ENCODE peak calls at places on chromosome 1, in six cellular contexts. One of them, this sample, is unnamed.
A peak's percentile ranks its signal among the peaks of the same experiment; 100 is the strongest.

GRCh38 chr1:184972281-184973055 is 1.8 kb downstream of the NIBAN1 start:
- DNase-seq in activated CD4-positive, CD25-positive, alpha-beta regulatory T cell: no peak
- DNase-seq in CD4-positive, alpha-beta T cell: no peak
- DNase-seq in dorsolateral prefrontal cortex: no peak
- DNase-seq in stimulated activated CD8-positive, alpha-beta memory T cell treated with anti-CD3 and anti-CD28 coated beads, Interleukin-4, amount 100 ng/mL, for 1 hour: no peak
- DNase-seq in HEK293T: no peak
- DNase-seq in this sample: no peak

GRCh38 chr1:65792671-65793358 is at the start of gene PDE4B:
- DNase-seq in activated CD4-positive, CD25-positive, alpha-beta regulatory T cell: no peak
- DNase-seq in HEK293T: peak; percentile 76
- DNase-seq in stimulated activated CD8-positive, alpha-beta memory T cell treated with anti-CD3 and anti-CD28 coated beads, Interleukin-4, amount 100 ng/mL, for 1 hour: no peak
- DNase-seq in dorsolateral prefrontal cortex: peak; percentile 56
- DNase-seq in CD4-positive, alpha-beta T cell: no peak
- DNase-seq in this sample: no peak

GRCh38 chr1:203992440-203992839 is 80.5 kb upstream of the SOX13 start:
- DNase-seq in stimulated activated CD8-positive, alpha-beta memory T cell treated with anti-CD3 and anti-CD28 coated beads, Interleukin-4, amount 100 ng/mL, for 1 hour: no peak
- DNase-seq in CD4-positive, alpha-beta T cell: no peak
- DNase-seq in dorsolateral prefrontal cortex: no peak
- DNase-seq in HEK293T: no peak
- DNase-seq in activated CD4-positive, CD25-positive, alpha-beta regulatory T cell: no peak
- DNase-seq in this sample: no peak

GRCh38 chr1:114668784-114669561 is 876 bp downstream of the DENND2C start:
- DNase-seq in HEK293T: peak; percentile 19
- DNase-seq in stimulated activated CD8-positive, alpha-beta memory T cell treated with anti-CD3 and anti-CD28 coated beads, Interleukin-4, amount 100 ng/mL, for 1 hour: no peak
- DNase-seq in CD4-positive, alpha-beta T cell: no peak
- DNase-seq in activated CD4-positive, CD25-positive, alpha-beta regulatory T cell: no peak
- DNase-seq in dorsolateral prefrontal cortex: no peak
- DNase-seq in this sample: no peak

GRCh38 chr1:209384710-209385550 is 198.6 kb upstream of the CAMK1G start:
- DNase-seq in dorsolateral prefrontal cortex: no peak
- DNase-seq in activated CD4-positive, CD25-positive, alpha-beta regulatory T cell: no peak
- DNase-seq in CD4-positive, alpha-beta T cell: no peak
- DNase-seq in stimulated activated CD8-positive, alpha-beta memory T cell treated with anti-CD3 and anti-CD28 coated beads, Interleukin-4, amount 100 ng/mL, for 1 hour: no peak
- DNase-seq in HEK293T: no peak
- DNase-seq in this sample: no peak

GRCh38 chr1:241963722-241964121 is 6.2 kb downstream of the BECN2 start:
- DNase-seq in stimulated activated CD8-positive, alpha-beta memory T cell treated with anti-CD3 and anti-CD28 coated beads, Interleukin-4, amount 100 ng/mL, for 1 hour: no peak
- DNase-seq in dorsolateral prefrontal cortex: no peak
- DNase-seq in activated CD4-positive, CD25-positive, alpha-beta regulatory T cell: no peak
- DNase-seq in CD4-positive, alpha-beta T cell: no peak
- DNase-seq in HEK293T: no peak
- DNase-seq in this sample: no peak

GRCh38 chr1:155859881-155860841 is 794 bp downstream of the SYT11 start:
- DNase-seq in HEK293T: no peak
- DNase-seq in CD4-positive, alpha-beta T cell: peak; percentile 33
- DNase-seq in dorsolateral prefrontal cortex: peak; percentile 92
- DNase-seq in activated CD4-positive, CD25-positive, alpha-beta regulatory T cell: peak; percentile 4
- DNase-seq in stimulated activated CD8-positive, alpha-beta memory T cell treated with anti-CD3 and anti-CD28 coated beads, Interleukin-4, amount 100 ng/mL, for 1 hour: peak; percentile 6
- DNase-seq in this sample: peak; percentile 39

GRCh38 chr1:236514703-236515442 is 8.9 kb upstream of the LGALS8 start:
- DNase-seq in HEK293T: no peak
- DNase-seq in stimulated activated CD8-positive, alpha-beta memory T cell treated with anti-CD3 and anti-CD28 coated beads, Interleukin-4, amount 100 ng/mL, for 1 hour: no peak
- DNase-seq in CD4-positive, alpha-beta T cell: no peak
- DNase-seq in activated CD4-positive, CD25-positive, alpha-beta regulatory T cell: no peak
- DNase-seq in dorsolateral prefrontal cortex: no peak
- DNase-seq in this sample: no peak

GRCh38 chr1:224696891-224697765 is 81.0 kb downstream of the CNIH3 start:
- DNase-seq in activated CD4-positive, CD25-positive, alpha-beta regulatory T cell: no peak
- DNase-seq in dorsolateral prefrontal cortex: no peak
- DNase-seq in HEK293T: no peak
- DNase-seq in stimulated activated CD8-positive, alpha-beta memory T cell treated with anti-CD3 and anti-CD28 coated beads, Interleukin-4, amount 100 ng/mL, for 1 hour: no peak
- DNase-seq in CD4-positive, alpha-beta T cell: no peak
- DNase-seq in this sample: no peak

GRCh38 chr1:56551691-56552090 is 27.7 kb downstream of the PLPP3 start:
- DNase-seq in dorsolateral prefrontal cortex: no peak
- DNase-seq in stimulated activated CD8-positive, alpha-beta memory T cell treated with anti-CD3 and anti-CD28 coated beads, Interleukin-4, amount 100 ng/mL, for 1 hour: no peak
- DNase-seq in HEK293T: no peak
- DNase-seq in CD4-positive, alpha-beta T cell: no peak
- DNase-seq in activated CD4-positive, CD25-positive, alpha-beta regulatory T cell: no peak
- DNase-seq in this sample: no peak

GRCh38 chr1:167548059-167548932 is 5.3 kb downstream of the CREG1 start:
- DNase-seq in HEK293T: no peak
- DNase-seq in activated CD4-positive, CD25-positive, alpha-beta regulatory T cell: no peak
- DNase-seq in dorsolateral prefrontal cortex: no peak
- DNase-seq in CD4-positive, alpha-beta T cell: no peak
- DNase-seq in stimulated activated CD8-positive, alpha-beta memory T cell treated with anti-CD3 and anti-CD28 coated beads, Interleukin-4, amount 100 ng/mL, for 1 hour: no peak
- DNase-seq in this sample: no peak

GRCh38 chr1:214303538-214303937 is 22.6 kb downstream of the SMYD2 start:
- DNase-seq in activated CD4-positive, CD25-positive, alpha-beta regulatory T cell: no peak
- DNase-seq in stimulated activated CD8-positive, alpha-beta memory T cell treated with anti-CD3 and anti-CD28 coated beads, Interleukin-4, amount 100 ng/mL, for 1 hour: no peak
- DNase-seq in HEK293T: no peak
- DNase-seq in dorsolateral prefrontal cortex: peak; percentile 81
- DNase-seq in CD4-positive, alpha-beta T cell: no peak
- DNase-seq in this sample: no peak

GRCh38 chr1:3241236-3241550 is 172.2 kb downstream of the PRDM16 start:
- DNase-seq in dorsolateral prefrontal cortex: no peak
- DNase-seq in stimulated activated CD8-positive, alpha-beta memory T cell treated with anti-CD3 and anti-CD28 coated beads, Interleukin-4, amount 100 ng/mL, for 1 hour: no peak
- DNase-seq in activated CD4-positive, CD25-positive, alpha-beta regulatory T cell: no peak
- DNase-seq in HEK293T: no peak
- DNase-seq in CD4-positive, alpha-beta T cell: no peak
- DNase-seq in this sample: no peak

GRCh38 chr1:36653850-36654249 is 171.1 kb upstream of the CSF3R start:
- DNase-seq in CD4-positive, alpha-beta T cell: no peak
- DNase-seq in dorsolateral prefrontal cortex: peak; percentile 86
- DNase-seq in stimulated activated CD8-positive, alpha-beta memory T cell treated with anti-CD3 and anti-CD28 coated beads, Interleukin-4, amount 100 ng/mL, for 1 hour: no peak
- DNase-seq in activated CD4-positive, CD25-positive, alpha-beta regulatory T cell: no peak
- DNase-seq in HEK293T: no peak
- DNase-seq in this sample: no peak

GRCh38 chr1:203628997-203629508 is 2.4 kb downstream of the ATP2B4 start:
- DNase-seq in activated CD4-positive, CD25-positive, alpha-beta regulatory T cell: no peak
- DNase-seq in dorsolateral prefrontal cortex: no peak
- DNase-seq in stimulated activated CD8-positive, alpha-beta memory T cell treated with anti-CD3 and anti-CD28 coated beads, Interleukin-4, amount 100 ng/mL, for 1 hour: no peak
- DNase-seq in HEK293T: no peak
- DNase-seq in CD4-positive, alpha-beta T cell: peak; percentile 24
- DNase-seq in this sample: peak; percentile 10

GRCh38 chr1:237287876-237288517 is 246.0 kb downstream of the RYR2 start:
- DNase-seq in activated CD4-positive, CD25-positive, alpha-beta regulatory T cell: no peak
- DNase-seq in stimulated activated CD8-positive, alpha-beta memory T cell treated with anti-CD3 and anti-CD28 coated beads, Interleukin-4, amount 100 ng/mL, for 1 hour: no peak
- DNase-seq in CD4-positive, alpha-beta T cell: no peak
- DNase-seq in dorsolateral prefrontal cortex: no peak
- DNase-seq in HEK293T: no peak
- DNase-seq in this sample: no peak

GRCh38 chr1:22416555-22417454 is 34.8 kb upstream of the ZBTB40 start:
- DNase-seq in activated CD4-positive, CD25-positive, alpha-beta regulatory T cell: peak; percentile 48
- DNase-seq in stimulated activated CD8-positive, alpha-beta memory T cell treated with anti-CD3 and anti-CD28 coated beads, Interleukin-4, amount 100 ng/mL, for 1 hour: peak; percentile 21
- DNase-seq in dorsolateral prefrontal cortex: peak; percentile 79
- DNase-seq in HEK293T: peak; percentile 83
- DNase-seq in CD4-positive, alpha-beta T cell: peak; percentile 65
- DNase-seq in this sample: peak; percentile 48

GRCh38 chr1:243549108-243549507 is 293.3 kb downstream of the SDCCAG8 start:
- DNase-seq in stimulated activated CD8-positive, alpha-beta memory T cell treated with anti-CD3 and anti-CD28 coated beads, Interleukin-4, amount 100 ng/mL, for 1 hour: no peak
- DNase-seq in activated CD4-positive, CD25-positive, alpha-beta regulatory T cell: no peak
- DNase-seq in CD4-positive, alpha-beta T cell: no peak
- DNase-seq in dorsolateral prefrontal cortex: no peak
- DNase-seq in HEK293T: no peak
- DNase-seq in this sample: no peak

GRCh38 chr1:184906771-184907170 is 67.5 kb downstream of the NIBAN1 start:
- DNase-seq in CD4-positive, alpha-beta T cell: no peak
- DNase-seq in activated CD4-positive, CD25-positive, alpha-beta regulatory T cell: no peak
- DNase-seq in HEK293T: no peak
- DNase-seq in stimulated activated CD8-positive, alpha-beta memory T cell treated with anti-CD3 and anti-CD28 coated beads, Interleukin-4, amount 100 ng/mL, for 1 hour: no peak
- DNase-seq in dorsolateral prefrontal cortex: no peak
- DNase-seq in this sample: no peak

GRCh38 chr1:94106716-94107115 is 14.2 kb downstream of the ABCA4 start:
- DNase-seq in activated CD4-positive, CD25-positive, alpha-beta regulatory T cell: no peak
- DNase-seq in CD4-positive, alpha-beta T cell: no peak
- DNase-seq in HEK293T: no peak
- DNase-seq in dorsolateral prefrontal cortex: no peak
- DNase-seq in stimulated activated CD8-positive, alpha-beta memory T cell treated with anti-CD3 and anti-CD28 coated beads, Interleukin-4, amount 100 ng/mL, for 1 hour: no peak
- DNase-seq in this sample: no peak

GRCh38 chr1:216034506-216034905 is 388.7 kb downstream of the USH2A start:
- DNase-seq in HEK293T: peak; percentile 26
- DNase-seq in dorsolateral prefrontal cortex: no peak
- DNase-seq in stimulated activated CD8-positive, alpha-beta memory T cell treated with anti-CD3 and anti-CD28 coated beads, Interleukin-4, amount 100 ng/mL, for 1 hour: no peak
- DNase-seq in CD4-positive, alpha-beta T cell: no peak
- DNase-seq in activated CD4-positive, CD25-positive, alpha-beta regulatory T cell: no peak
- DNase-seq in this sample: no peak

GRCh38 chr1:111538343-111539035 is 35.1 kb upstream of the ADORA3 start:
- DNase-seq in CD4-positive, alpha-beta T cell: no peak
- DNase-seq in HEK293T: no peak
- DNase-seq in dorsolateral prefrontal cortex: no peak
- DNase-seq in activated CD4-positive, CD25-positive, alpha-beta regulatory T cell: no peak
- DNase-seq in stimulated activated CD8-positive, alpha-beta memory T cell treated with anti-CD3 and anti-CD28 coated beads, Interleukin-4, amount 100 ng/mL, for 1 hour: no peak
- DNase-seq in this sample: no peak

GRCh38 chr1:31549807-31550620 is 26.3 kb upstream of the TINAGL1 start:
- DNase-seq in stimulated activated CD8-positive, alpha-beta memory T cell treated with anti-CD3 and anti-CD28 coated beads, Interleukin-4, amount 100 ng/mL, for 1 hour: no peak
- DNase-seq in CD4-positive, alpha-beta T cell: no peak
- DNase-seq in dorsolateral prefrontal cortex: no peak
- DNase-seq in HEK293T: no peak
- DNase-seq in activated CD4-positive, CD25-positive, alpha-beta regulatory T cell: no peak
- DNase-seq in this sample: no peak

GRCh38 chr1:36352141-36352909 is 28.9 kb upstream of the EVA1B start:
- DNase-seq in HEK293T: no peak
- DNase-seq in activated CD4-positive, CD25-positive, alpha-beta regulatory T cell: no peak
- DNase-seq in dorsolateral prefrontal cortex: no peak
- DNase-seq in CD4-positive, alpha-beta T cell: no peak
- DNase-seq in stimulated activated CD8-positive, alpha-beta memory T cell treated with anti-CD3 and anti-CD28 coated beads, Interleukin-4, amount 100 ng/mL, for 1 hour: no peak
- DNase-seq in this sample: no peak

GRCh38 chr1:38586993-38587646 is 272.5 kb downstream of the RRAGC start:
- DNase-seq in stimulated activated CD8-positive, alpha-beta memory T cell treated with anti-CD3 and anti-CD28 coated beads, Interleukin-4, amount 100 ng/mL, for 1 hour: no peak
- DNase-seq in CD4-positive, alpha-beta T cell: peak; percentile 29
- DNase-seq in activated CD4-positive, CD25-positive, alpha-beta regulatory T cell: peak; percentile 26
- DNase-seq in HEK293T: peak; percentile 79
- DNase-seq in dorsolateral prefrontal cortex: no peak
- DNase-seq in this sample: no peak

GRCh38 chr1:239184581-239185244 is 201.7 kb upstream of the CHRM3 start:
- DNase-seq in activated CD4-positive, CD25-positive, alpha-beta regulatory T cell: no peak
- DNase-seq in HEK293T: no peak
- DNase-seq in dorsolateral prefrontal cortex: no peak
- DNase-seq in CD4-positive, alpha-beta T cell: no peak
- DNase-seq in stimulated activated CD8-positive, alpha-beta memory T cell treated with anti-CD3 and anti-CD28 coated beads, Interleukin-4, amount 100 ng/mL, for 1 hour: no peak
- DNase-seq in this sample: no peak

GRCh38 chr1:210787800-210788199 is 346.1 kb downstream of the KCNH1 start:
- DNase-seq in activated CD4-positive, CD25-positive, alpha-beta regulatory T cell: no peak
- DNase-seq in CD4-positive, alpha-beta T cell: no peak
- DNase-seq in stimulated activated CD8-positive, alpha-beta memory T cell treated with anti-CD3 and anti-CD28 coated beads, Interleukin-4, amount 100 ng/mL, for 1 hour: no peak
- DNase-seq in HEK293T: no peak
- DNase-seq in dorsolateral prefrontal cortex: no peak
- DNase-seq in this sample: no peak

GRCh38 chr1:212060632-212061472 is 25.3 kb downstream of the DTL start:
- DNase-seq in HEK293T: no peak
- DNase-seq in dorsolateral prefrontal cortex: no peak
- DNase-seq in stimulated activated CD8-positive, alpha-beta memory T cell treated with anti-CD3 and anti-CD28 coated beads, Interleukin-4, amount 100 ng/mL, for 1 hour: no peak
- DNase-seq in CD4-positive, alpha-beta T cell: no peak
- DNase-seq in activated CD4-positive, CD25-positive, alpha-beta regulatory T cell: no peak
- DNase-seq in this sample: no peak

GRCh38 chr1:58779837-58780585 is 3.8 kb downstream of the JUN start:
- DNase-seq in dorsolateral prefrontal cortex: no peak
- DNase-seq in activated CD4-positive, CD25-positive, alpha-beta regulatory T cell: no peak
- DNase-seq in CD4-positive, alpha-beta T cell: no peak
- DNase-seq in stimulated activated CD8-positive, alpha-beta memory T cell treated with anti-CD3 and anti-CD28 coated beads, Interleukin-4, amount 100 ng/mL, for 1 hour: no peak
- DNase-seq in HEK293T: peak; percentile 34
- DNase-seq in this sample: no peak

GRCh38 chr1:20712210-20712577 is 5.6 kb downstream of the KIF17 start:
- DNase-seq in CD4-positive, alpha-beta T cell: no peak
- DNase-seq in activated CD4-positive, CD25-positive, alpha-beta regulatory T cell: no peak
- DNase-seq in HEK293T: no peak
- DNase-seq in dorsolateral prefrontal cortex: peak; percentile 63
- DNase-seq in stimulated activated CD8-positive, alpha-beta memory T cell treated with anti-CD3 and anti-CD28 coated beads, Interleukin-4, amount 100 ng/mL, for 1 hour: no peak
- DNase-seq in this sample: no peak

GRCh38 chr1:184191181-184191601 is 139.7 kb downstream of the TSEN15 start:
- DNase-seq in dorsolateral prefrontal cortex: peak; percentile 88
- DNase-seq in HEK293T: no peak
- DNase-seq in activated CD4-positive, CD25-positive, alpha-beta regulatory T cell: no peak
- DNase-seq in CD4-positive, alpha-beta T cell: no peak
- DNase-seq in stimulated activated CD8-positive, alpha-beta memory T cell treated with anti-CD3 and anti-CD28 coated beads, Interleukin-4, amount 100 ng/mL, for 1 hour: no peak
- DNase-seq in this sample: no peak

GRCh38 chr1:51048021-51048420 is 54.0 kb upstream of the C1orf185 start:
- DNase-seq in stimulated activated CD8-positive, alpha-beta memory T cell treated with anti-CD3 and anti-CD28 coated beads, Interleukin-4, amount 100 ng/mL, for 1 hour: no peak
- DNase-seq in activated CD4-positive, CD25-positive, alpha-beta regulatory T cell: no peak
- DNase-seq in dorsolateral prefrontal cortex: no peak
- DNase-seq in HEK293T: no peak
- DNase-seq in CD4-positive, alpha-beta T cell: no peak
- DNase-seq in this sample: no peak

GRCh38 chr1:57839488-57839887 is 415.6 kb upstream of the DAB1 start:
- DNase-seq in HEK293T: no peak
- DNase-seq in CD4-positive, alpha-beta T cell: no peak
- DNase-seq in activated CD4-positive, CD25-positive, alpha-beta regulatory T cell: no peak
- DNase-seq in stimulated activated CD8-positive, alpha-beta memory T cell treated with anti-CD3 and anti-CD28 coated beads, Interleukin-4, amount 100 ng/mL, for 1 hour: no peak
- DNase-seq in dorsolateral prefrontal cortex: no peak
- DNase-seq in this sample: no peak

GRCh38 chr1:27391511-27392095 is 819 bp upstream of the GPR3 start:
- DNase-seq in CD4-positive, alpha-beta T cell: no peak
- DNase-seq in stimulated activated CD8-positive, alpha-beta memory T cell treated with anti-CD3 and anti-CD28 coated beads, Interleukin-4, amount 100 ng/mL, for 1 hour: no peak
- DNase-seq in activated CD4-positive, CD25-positive, alpha-beta regulatory T cell: no peak
- DNase-seq in HEK293T: no peak
- DNase-seq in dorsolateral prefrontal cortex: peak; percentile 77
- DNase-seq in this sample: no peak

GRCh38 chr1:208047476-208047934 is 136.6 kb upstream of the CD34 start:
- DNase-seq in stimulated activated CD8-positive, alpha-beta memory T cell treated with anti-CD3 and anti-CD28 coated beads, Interleukin-4, amount 100 ng/mL, for 1 hour: no peak
- DNase-seq in dorsolateral prefrontal cortex: no peak
- DNase-seq in HEK293T: no peak
- DNase-seq in CD4-positive, alpha-beta T cell: no peak
- DNase-seq in activated CD4-positive, CD25-positive, alpha-beta regulatory T cell: no peak
- DNase-seq in this sample: no peak